ENCODE peak calls at places on chromosomes 16 and 17, in seven cellular contexts. Q is upper lobe of left lung, J is GM06990, K is neural progenitor cell, R is ovary, O is adrenal gland, L is lower lobe of right lung. B is an unnamed sample.

GRCh38 chr17:63395075-63395815 is 50.9 kb downstream of the CYB561 start:
- DNase-seq in Q (no peak), J (no peak), K (no peak), R (no peak), O (no peak), L (no peak), B (peak)

GRCh38 chr16:6160871-6161270 is 1063.3 kb upstream of the EEF2KMT start:
- DNase-seq in Q (no peak), J (no peak), K (no peak), R (no peak), O (no peak), L (no peak), B (no peak)

GRCh38 chr17:81164464-81165245 is 652 bp upstream of the PVALEF start:
- DNase-seq in Q (peak), J (no peak), K (peak), R (no peak), O (no peak), L (peak), B (no peak)

GRCh38 chr16:5903153-5903552 is 805.6 kb upstream of the EEF2KMT start:
- DNase-seq in Q (no peak), J (no peak), K (no peak), R (no peak), O (no peak), L (no peak), B (no peak)

GRCh38 chr17:28178800-28179199 is 136.3 kb downstream of the NLK start:
- DNase-seq in Q (no peak), J (no peak), K (no peak), R (no peak), O (no peak), L (no peak), B (no peak)

GRCh38 chr16:47774661-47775060 is 313.5 kb downstream of the PHKB start:
- DNase-seq in Q (no peak), J (no peak), K (peak), R (no peak), O (no peak), L (no peak), B (no peak)

GRCh38 chr16:30355954-30356308 is 823 bp upstream of the CD2BP2 start:
- DNase-seq in Q (no peak), J (no peak), K (peak), R (no peak), O (no peak), L (no peak), B (no peak)

GRCh38 chr16:66400503-66401380 is 26.4 kb upstream of the BEAN1 start:
- DNase-seq in Q (peak), J (no peak), K (no peak), R (no peak), O (no peak), L (no peak), B (no peak)

GRCh38 chr17:35715416-35715815 is 16.0 kb upstream of the RASL10B start:
- DNase-seq in Q (no peak), J (no peak), K (peak), R (no peak), O (no peak), L (no peak), B (no peak)

GRCh38 chr17:40796846-40797245 is 2.9 kb downstream of the KRT28 start:
- DNase-seq in Q (peak), J (no peak), K (no peak), R (no peak), O (no peak), L (no peak), B (no peak)

GRCh38 chr17:22435231-22435974 is 743.1 kb downstream of the KCNJ18 start:
- DNase-seq in Q (peak), J (no peak), K (no peak), R (no peak), O (no peak), L (no peak), B (no peak)

GRCh38 chr16:15765880-15766279 is 90.9 kb downstream of the MYH11 start:
- DNase-seq in Q (no peak), J (peak), K (peak), R (no peak), O (peak), L (no peak), B (no peak)

GRCh38 chr16:69273009-69273408 is 38.1 kb upstream of the VPS4A start:
- DNase-seq in Q (no peak), J (no peak), K (no peak), R (no peak), O (no peak), L (no peak), B (no peak)

GRCh38 chr17:52145496-52145895 is 13.0 kb downstream of the CA10 start:
- DNase-seq in Q (no peak), J (no peak), K (no peak), R (no peak), O (no peak), L (no peak), B (no peak)

GRCh38 chr17:41524261-41524660 is 3.8 kb downstream of the KRT19 start:
- DNase-seq in Q (no peak), J (no peak), K (no peak), R (no peak), O (no peak), L (no peak), B (no peak)

GRCh38 chr17:39769974-39770587 is 32.3 kb downstream of the GRB7 start:
- DNase-seq in Q (no peak), J (peak), K (no peak), R (no peak), O (no peak), L (no peak), B (peak)

GRCh38 chr17:38452719-38453118 is 24.5 kb downstream of the ARHGAP23 start:
- DNase-seq in Q (no peak), J (no peak), K (no peak), R (peak), O (no peak), L (no peak), B (no peak)

GRCh38 chr16:83533193-83533592 is 274.6 kb upstream of the HSBP1 start:
- DNase-seq in Q (no peak), J (no peak), K (no peak), R (no peak), O (no peak), L (no peak), B (peak)

GRCh38 chr17:81536299-81537290 is 8.4 kb downstream of the FSCN2 start:
- DNase-seq in Q (peak), J (no peak), K (peak), R (no peak), O (peak), L (no peak), B (no peak)

GRCh38 chr16:22757202-22757601 is 56.8 kb upstream of the HS3ST2 start:
- DNase-seq in Q (no peak), J (no peak), K (no peak), R (no peak), O (no peak), L (no peak), B (no peak)

GRCh38 chr16:56606688-56607618 is 1.4 kb upstream of the MT2A start:
- DNase-seq in Q (no peak), J (no peak), K (no peak), R (peak), O (peak), L (peak), B (peak)

GRCh38 chr16:78500659-78501226 is 401.3 kb downstream of the WWOX start:
- DNase-seq in Q (no peak), J (no peak), K (no peak), R (no peak), O (no peak), L (no peak), B (no peak)

GRCh38 chr17:77435272-77436057 is 294.7 kb downstream of the SEC14L1 start:
- DNase-seq in Q (peak), J (no peak), K (peak), R (no peak), O (no peak), L (no peak), B (no peak)

GRCh38 chr17:57892820-57893595 is 43.2 kb upstream of the MRPS23 start:
- DNase-seq in Q (no peak), J (peak), K (peak), R (peak), O (peak), L (peak), B (peak)

GRCh38 chr16:58461056-58461455 is 38.9 kb upstream of the NDRG4 start:
- DNase-seq in Q (no peak), J (no peak), K (peak), R (no peak), O (peak), L (no peak), B (no peak)

GRCh38 chr16:80976946-80977345 is 29.7 kb downstream of the CMC2 start:
- DNase-seq in Q (no peak), J (no peak), K (no peak), R (no peak), O (no peak), L (no peak), B (no peak)

GRCh38 chr16:60180609-60181008 is 1446.5 kb upstream of the GOT2 start:
- DNase-seq in Q (no peak), J (no peak), K (no peak), R (no peak), O (no peak), L (no peak), B (no peak)

GRCh38 chr17:67431210-67432015 is 54.3 kb downstream of the PITPNC1 start:
- DNase-seq in Q (no peak), J (peak), K (no peak), R (no peak), O (no peak), L (no peak), B (peak)

GRCh38 chr17:77107506-77108433 is 33.0 kb upstream of the SEC14L1 start:
- DNase-seq in Q (no peak), J (peak), K (no peak), R (no peak), O (peak), L (no peak), B (no peak)

GRCh38 chr17:81514735-81515529 is 2.3 kb upstream of the ACTG1 start:
- DNase-seq in Q (peak), J (peak), K (peak), R (peak), O (peak), L (peak), B (no peak)

DNA sequence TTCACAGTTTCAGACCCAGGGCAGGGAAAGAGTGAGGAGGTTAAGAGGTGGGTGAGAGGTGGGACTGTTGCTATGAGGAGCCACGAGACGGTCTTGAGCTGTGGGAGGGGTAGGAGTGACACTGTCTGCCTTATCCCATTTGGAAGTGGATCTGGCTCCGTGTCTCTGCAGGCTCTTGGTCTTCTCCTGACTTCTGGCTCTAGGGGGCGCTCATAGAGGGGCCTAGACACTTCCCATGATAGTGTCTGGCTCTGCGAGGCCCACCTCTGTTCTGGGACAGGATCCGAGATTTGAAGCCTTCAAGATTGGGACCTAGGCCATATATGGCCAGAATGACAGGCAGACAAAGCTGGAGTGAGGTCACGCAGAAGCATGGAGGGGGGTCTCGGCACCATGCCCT is 204.5 kb downstream of the GSG1L start:
- DNase-seq in Q (no peak), J (no peak), K (peak), R (no peak), O (no peak), L (no peak), B (no peak)
- TF ChIP-seq CTCF in Q (no peak), J (peak), K (peak), R (no peak), O (no peak), L (no peak), B (no peak)

DNA sequence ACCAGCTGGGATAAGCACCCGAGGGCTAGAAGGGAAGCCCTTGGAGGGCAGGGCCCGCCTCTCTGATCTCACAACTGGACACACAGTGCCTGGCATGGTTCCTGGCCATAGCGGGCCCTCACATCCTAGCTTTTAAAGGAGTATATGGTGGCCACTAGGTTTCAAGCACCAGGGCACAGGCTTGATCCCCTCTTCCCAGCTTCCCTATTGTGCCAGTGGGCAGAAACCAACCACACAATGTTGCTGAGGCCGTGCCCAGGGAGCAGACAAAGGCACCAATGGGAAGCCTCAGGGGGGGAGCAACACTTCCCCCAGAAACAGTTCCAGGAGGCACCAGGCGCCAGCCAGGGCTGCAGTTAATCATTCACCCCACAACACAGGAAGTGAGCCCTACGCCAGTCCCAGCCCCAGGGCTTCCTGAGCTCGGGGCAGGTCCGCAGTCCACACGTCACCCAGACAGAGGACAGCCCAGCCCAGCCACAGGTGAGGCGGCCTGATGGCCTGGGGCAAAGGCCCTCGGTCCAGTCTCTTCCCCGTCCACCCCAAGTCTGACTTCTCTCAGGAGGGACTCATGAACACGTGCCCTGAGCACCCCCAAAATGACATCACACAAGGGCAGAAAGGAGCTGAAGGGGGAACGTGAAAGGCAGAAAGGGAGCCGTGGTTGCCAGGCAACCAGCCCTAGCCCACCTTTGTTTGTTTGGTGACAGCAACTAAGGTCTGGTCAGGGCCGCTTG is 12.8 kb downstream of the SMIM5 start:
- DNase-seq in Q (peak), J (no peak), K (no peak), R (no peak), O (no peak), L (peak), B (no peak)
- H3K4me3 ChIP-seq in Q (no peak), J (no peak), K (no peak), R (no peak), O (no peak), L (no peak), B (no peak)

GRCh38 chr17:46802831-46803230 is 15.7 kb downstream of the WNT3 start:
- DNase-seq in Q (no peak), J (no peak), K (no peak), R (no peak), O (no peak), L (no peak), B (no peak)

GRCh38 chr17:46800573-46800972 is 17.9 kb downstream of the WNT3 start:
- DNase-seq in Q (no peak), J (no peak), K (no peak), R (no peak), O (no peak), L (no peak), B (no peak)

GRCh38 chr17:46810837-46811236 is 7.7 kb downstream of the WNT3 start:
- DNase-seq in Q (no peak), J (no peak), K (no peak), R (no peak), O (no peak), L (no peak), B (no peak)

GRCh38 chr17:46809110-46809571 is 9.4 kb downstream of the WNT3 start:
- DNase-seq in Q (no peak), J (no peak), K (no peak), R (no peak), O (no peak), L (no peak), B (no peak)

DNA sequence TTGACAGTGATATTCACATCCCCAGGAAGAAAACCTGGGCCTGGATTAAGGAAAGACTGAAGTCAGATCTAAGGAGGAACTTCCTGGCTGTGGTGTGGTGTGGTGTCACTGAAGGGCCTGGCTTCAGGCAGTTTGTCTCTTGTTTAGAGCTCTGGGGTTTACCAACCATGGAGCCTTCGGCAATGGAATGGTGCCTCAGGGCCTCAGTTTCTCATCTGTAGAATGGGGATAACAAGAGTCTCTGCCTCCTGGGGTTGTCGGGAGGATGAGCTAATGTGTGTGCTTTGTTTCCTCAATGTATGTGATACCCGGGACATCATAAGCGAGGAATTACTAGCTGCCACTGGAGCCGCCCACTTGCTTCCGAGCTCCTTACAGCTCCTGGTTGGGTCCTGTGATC is 12.7 kb downstream of the WNT3 start:
- DNase-seq in Q (no peak), J (no peak), K (no peak), R (no peak), O (no peak), L (no peak), B (no peak)
- TF ChIP-seq CTCF in Q (no peak), J (no peak), K (no peak), R (no peak), O (no peak), L (no peak), B (no peak)

DNA sequence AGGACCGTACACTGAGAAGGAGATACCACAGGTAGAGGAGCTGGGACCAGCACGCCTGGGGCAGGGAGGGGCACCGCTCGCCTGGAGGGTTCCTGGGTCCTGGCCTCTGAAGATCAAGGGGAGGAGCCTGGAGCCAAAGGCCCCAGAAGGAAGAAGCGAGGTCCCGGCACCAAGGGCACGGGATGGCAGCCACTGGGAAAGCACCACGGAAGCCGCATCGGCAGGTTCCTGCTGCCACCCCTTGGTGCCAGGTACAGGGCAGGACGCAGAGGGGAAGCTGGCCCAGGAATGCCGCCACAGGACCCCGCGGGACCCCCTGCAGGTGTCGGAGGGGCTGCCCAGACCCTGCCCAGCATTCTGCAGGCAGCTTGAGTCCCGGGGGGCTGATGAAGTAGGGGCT is 42.5 kb upstream of the CBFA2T3 start:
- DNase-seq in Q (peak), J (no peak), K (no peak), R (no peak), O (no peak), L (peak), B (no peak)
- H3K4me3 ChIP-seq in Q (no peak), J (no peak), K (no peak), R (no peak), O (no peak), L (no peak), B (no peak)

DNA sequence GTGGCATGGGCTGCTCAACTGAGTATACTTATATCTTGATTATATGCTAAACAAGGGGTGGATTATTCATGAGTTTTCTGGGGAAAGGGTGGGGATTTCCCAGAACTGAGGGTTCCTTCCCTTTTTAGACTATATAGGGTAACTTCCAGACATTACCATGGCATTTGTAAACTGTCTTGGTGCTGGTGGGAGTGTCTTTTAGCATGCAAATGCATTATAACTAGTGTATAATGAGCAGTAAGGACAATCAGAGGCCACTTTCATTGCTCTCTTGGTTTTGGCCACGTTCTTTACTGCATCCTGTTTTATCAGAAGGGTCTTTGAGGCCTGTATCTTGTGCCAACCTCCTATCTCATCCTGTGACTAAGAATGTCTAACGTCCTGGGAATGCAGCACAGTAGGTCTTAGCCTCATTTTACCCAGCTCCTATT is 12.0 kb downstream of the PRR11 start:
- DNase-seq in Q (no peak), J (no peak), K (no peak), R (no peak), O (no peak), L (no peak), B (no peak)
- TF ChIP-seq CTCF in Q (no peak), J (no peak), K (no peak), R (no peak), O (no peak), L (no peak), B (no peak)